ENCODE peak calls at places on chromosome 3, in nine cellular contexts. N is psoas muscle, X is body of pancreas, O is heart left ventricle, Y is ovary, G is thoracic aorta, V is HFF-Myc, C is upper lobe of left lung, H is Peyer's patch. K is an unnamed sample.

GRCh38 chr3:179192542-179192941 is 44.4 kb downstream of the PIK3CA start:
- DNase-seq in N (no peak), X (no peak), O (no peak), Y (no peak), G (no peak), V (no peak), C (no peak), H (no peak), K (no peak)

GRCh38 chr3:192062186-192062585 is 601.2 kb downstream of the PYDC2 start:
- DNase-seq in N (no peak), X (no peak), O (no peak), Y (no peak), G (no peak), V (no peak), C (no peak), H (no peak), K (peak; percentile 50)

GRCh38 chr3:127794972-127795371 is 27.3 kb downstream of the MGLL start:
- DNase-seq in N (no peak), X (no peak), O (no peak), Y (no peak), G (no peak), V (no peak), C (no peak), H (no peak), K (no peak)

GRCh38 chr3:11331101-11331500 is 58.9 kb downstream of the ATG7 start:
- DNase-seq in N (no peak), X (no peak), O (no peak), Y (no peak), G (no peak), V (no peak), C (no peak), H (no peak), K (peak; percentile 23)

GRCh38 chr3:194548346-194549321 is 61.8 kb upstream of the ATP13A3 start:
- DNase-seq in N (no peak), X (no peak), O (no peak), Y (no peak), G (no peak), V (no peak), C (no peak), H (no peak), K (no peak)

GRCh38 chr3:174541708-174542107 is 317.4 kb upstream of the NAALADL2 start:
- DNase-seq in N (no peak), X (no peak), O (no peak), Y (no peak), G (no peak), V (no peak), C (no peak), H (no peak), K (peak; percentile 25)

GRCh38 chr3:78757734-78758133 is 1010.1 kb downstream of the ROBO1 start:
- DNase-seq in N (no peak), X (no peak), O (no peak), Y (no peak), G (no peak), V (no peak), C (no peak), H (no peak), K (no peak)

GRCh38 chr3:164851905-164852304 is 226.4 kb downstream of the SI start:
- DNase-seq in N (no peak), X (no peak), O (no peak), Y (no peak), G (no peak), V (no peak), C (no peak), H (no peak), K (no peak)

GRCh38 chr3:166013073-166013679 is 176.0 kb upstream of the BCHE start:
- DNase-seq in N (no peak), X (no peak), O (no peak), Y (no peak), G (no peak), V (no peak), C (no peak), H (no peak), K (peak; percentile 15)

GRCh38 chr3:169058681-169059080 is 604.8 kb downstream of the MECOM start:
- DNase-seq in N (no peak), X (no peak), O (no peak), Y (no peak), G (no peak), V (no peak), C (no peak), H (no peak), K (no peak)

GRCh38 chr3:184788751-184789150 is 23.2 kb upstream of the VPS8 start:
- DNase-seq in N (no peak), X (no peak), O (no peak), Y (no peak), G (no peak), V (no peak), C (no peak), H (no peak), K (no peak)

GRCh38 chr3:126434264-126434590 is 39.5 kb downstream of the CFAP100 start:
- DNase-seq in N (no peak), X (no peak), O (no peak), Y (no peak), G (no peak), V (no peak), C (no peak), H (no peak), K (no peak)

GRCh38 chr3:156382458-156383346 is 172.2 kb downstream of the SSR3 start:
- DNase-seq in N (no peak), X (peak; percentile 20), O (no peak), Y (no peak), G (no peak), V (no peak), C (no peak), H (no peak), K (peak; percentile 17)

GRCh38 chr3:177589921-177590336 is 392.6 kb upstream of the TBL1XR1 start:
- DNase-seq in N (no peak), X (peak; percentile 43), O (no peak), Y (no peak), G (no peak), V (peak; percentile 89), C (no peak), H (no peak), K (peak; percentile 80)

GRCh38 chr3:176867681-176868663 is 329.3 kb downstream of the TBL1XR1 start:
- DNase-seq in N (no peak), X (peak; percentile 38), O (no peak), Y (no peak), G (no peak), V (no peak), C (no peak), H (no peak), K (no peak)

GRCh38 chr3:56294316-56294715 is 174.0 kb downstream of the ERC2 start:
- DNase-seq in N (no peak), X (no peak), O (no peak), Y (no peak), G (no peak), V (no peak), C (no peak), H (no peak), K (no peak)

GRCh38 chr3:15164356-15164755 is 41.7 kb upstream of the CAPN7 start:
- DNase-seq in N (no peak), X (no peak), O (no peak), Y (no peak), G (no peak), V (no peak), C (no peak), H (no peak), K (no peak)

GRCh38 chr3:110413807-110414748 is 657.5 kb upstream of the NECTIN3 start:
- DNase-seq in N (no peak), X (no peak), O (no peak), Y (no peak), G (no peak), V (peak; percentile 71), C (no peak), H (no peak), K (peak; percentile 69)

GRCh38 chr3:48187579-48188265 is 495 bp downstream of the CDC25A start:
- DNase-seq in N (peak; percentile 86), X (peak; percentile 53), O (peak; percentile 32), Y (peak; percentile 84), G (no peak), V (no peak), C (peak; percentile 92), H (no peak), K (no peak)

GRCh38 chr3:147620906-147621305 is 211.7 kb downstream of the ZIC1 start:
- DNase-seq in N (no peak), X (no peak), O (no peak), Y (no peak), G (no peak), V (no peak), C (no peak), H (no peak), K (no peak)

GRCh38 chr3:136343873-136344281 is 93.7 kb downstream of the PCCB start:
- DNase-seq in N (peak; percentile 92), X (peak; percentile 85), O (peak; percentile 93), Y (peak; percentile 57), G (peak; percentile 79), V (peak; percentile 98), C (no peak), H (peak; percentile 37), K (peak; percentile 95)

GRCh38 chr3:57783186-57784088 is 27.3 kb downstream of the SLMAP start:
- DNase-seq in N (no peak), X (peak; percentile 41), O (peak; percentile 39), Y (no peak), G (no peak), V (no peak), C (no peak), H (no peak), K (no peak)

GRCh38 chr3:114428173-114428606 is 134.4 kb downstream of the TIGIT start:
- DNase-seq in N (no peak), X (no peak), O (no peak), Y (no peak), G (no peak), V (no peak), C (no peak), H (peak; percentile 39), K (no peak)

GRCh38 chr3:68878322-68878721 is 54.0 kb downstream of the TAFA4 start:
- DNase-seq in N (no peak), X (no peak), O (no peak), Y (no peak), G (no peak), V (no peak), C (no peak), H (no peak), K (peak; percentile 11)
- TF ChIP-seq CTCF in N (no peak), X (peak; percentile 30), O (peak; percentile 11), Y (no peak), G (peak; percentile 43), V (peak; percentile 36), C (peak; percentile 43), H (peak; percentile 50), K (peak; percentile 81)

GRCh38 chr3:13750731-13751130 is 129.1 kb downstream of the WNT7A start:
- DNase-seq in N (no peak), X (no peak), O (no peak), Y (no peak), G (no peak), V (no peak), C (no peak), H (no peak), K (no peak)
- TF ChIP-seq CTCF in N (no peak), X (no peak), O (no peak), Y (no peak), G (no peak), V (no peak), C (no peak), H (no peak), K (no peak)

GRCh38 chr3:111859974-111860859 is 1.2 kb downstream of the PHLDB2 start:
- DNase-seq in N (peak; percentile 78), X (peak; percentile 74), O (peak; percentile 78), Y (peak; percentile 71), G (peak; percentile 31), V (peak; percentile 85), C (peak; percentile 66), H (peak; percentile 70), K (peak; percentile 89)
- TF ChIP-seq CTCF in N (peak; percentile 49), X (peak; percentile 46), O (peak; percentile 66), Y (peak; percentile 67), G (peak; percentile 68), V (peak; percentile 48), C (peak; percentile 65), H (peak; percentile 53), K (peak; percentile 77)

GRCh38 chr3:171407746-171408145 is 52.5 kb downstream of the TNIK start:
- DNase-seq in N (no peak), X (no peak), O (no peak), Y (no peak), G (no peak), V (no peak), C (no peak), H (no peak), K (peak; percentile 74)
- TF ChIP-seq CTCF in N (no peak), X (no peak), O (no peak), Y (no peak), G (no peak), V (no peak), C (no peak), H (no peak), K (no peak)

K was measured in HFFc6.